ENCODE peak calls at places on chromosomes 4 and X, in ten cellular contexts. One of them, this sample, is unnamed.

GRCh38 chr4:183571350-183572076 is 66.7 kb downstream of the ING2 start:
- DNase-seq in kidney: no peak
- DNase-seq in NCI-H1694: no peak
- DNase-seq in lung: peak
- DNase-seq in natural killer cell treated with Interleukin-12 subunit alpha and Interleukin-12 subunit beta and Interleukin-15 and Interleukin-18, amount 100 ng/mL, for 72 hours: no peak
- DNase-seq in NCI-H748 treated with DMSO at 0.1 percent for 48 hours: peak
- DNase-seq in cardiac fibroblast: peak
- DNase-seq in IMR-90: peak
- DNase-seq in HEK293T: no peak
- DNase-seq in central memory CD4-positive, alpha-beta T cell: no peak
- DNase-seq in this sample: peak

GRCh38 chrX:132612990-132613564 is 124.2 kb upstream of the MBNL3 start:
- DNase-seq in kidney: no peak
- DNase-seq in NCI-H1694: peak
- DNase-seq in lung: no peak
- DNase-seq in natural killer cell treated with Interleukin-12 subunit alpha and Interleukin-12 subunit beta and Interleukin-15 and Interleukin-18, amount 100 ng/mL, for 72 hours: no peak
- DNase-seq in NCI-H748 treated with DMSO at 0.1 percent for 48 hours: peak
- DNase-seq in cardiac fibroblast: peak
- DNase-seq in IMR-90: peak
- DNase-seq in HEK293T: peak
- DNase-seq in central memory CD4-positive, alpha-beta T cell: no peak
- DNase-seq in this sample: peak

GRCh38 chrX:18390941-18391538 is 34.4 kb upstream of the CDKL5 start:
- DNase-seq in kidney: no peak
- DNase-seq in NCI-H1694: peak
- DNase-seq in lung: peak
- DNase-seq in natural killer cell treated with Interleukin-12 subunit alpha and Interleukin-12 subunit beta and Interleukin-15 and Interleukin-18, amount 100 ng/mL, for 72 hours: peak
- DNase-seq in NCI-H748 treated with DMSO at 0.1 percent for 48 hours: peak
- DNase-seq in cardiac fibroblast: peak
- DNase-seq in IMR-90: peak
- DNase-seq in HEK293T: peak
- DNase-seq in central memory CD4-positive, alpha-beta T cell: peak
- DNase-seq in this sample: peak

GRCh38 chrX:107978707-107979307 is 3.4 kb downstream of the TEX13B start:
- DNase-seq in kidney: no peak
- DNase-seq in NCI-H1694: peak
- DNase-seq in lung: no peak
- DNase-seq in natural killer cell treated with Interleukin-12 subunit alpha and Interleukin-12 subunit beta and Interleukin-15 and Interleukin-18, amount 100 ng/mL, for 72 hours: no peak
- DNase-seq in NCI-H748 treated with DMSO at 0.1 percent for 48 hours: peak
- DNase-seq in cardiac fibroblast: peak
- DNase-seq in IMR-90: peak
- DNase-seq in HEK293T: peak
- DNase-seq in central memory CD4-positive, alpha-beta T cell: no peak
- DNase-seq in this sample: no peak

GRCh38 chr4:35934370-35934981 is 309.8 kb downstream of the ARAP2 start:
- DNase-seq in kidney: no peak
- DNase-seq in NCI-H1694: peak
- DNase-seq in lung: no peak
- DNase-seq in natural killer cell treated with Interleukin-12 subunit alpha and Interleukin-12 subunit beta and Interleukin-15 and Interleukin-18, amount 100 ng/mL, for 72 hours: no peak
- DNase-seq in NCI-H748 treated with DMSO at 0.1 percent for 48 hours: peak
- DNase-seq in cardiac fibroblast: peak
- DNase-seq in IMR-90: peak
- DNase-seq in HEK293T: peak
- DNase-seq in central memory CD4-positive, alpha-beta T cell: no peak
- DNase-seq in this sample: peak

GRCh38 chr4:6468376-6468775 is 4.0 kb downstream of the PPP2R2C start:
- DNase-seq in kidney: no peak
- DNase-seq in NCI-H1694: no peak
- DNase-seq in lung: no peak
- DNase-seq in natural killer cell treated with Interleukin-12 subunit alpha and Interleukin-12 subunit beta and Interleukin-15 and Interleukin-18, amount 100 ng/mL, for 72 hours: no peak
- DNase-seq in NCI-H748 treated with DMSO at 0.1 percent for 48 hours: no peak
- DNase-seq in cardiac fibroblast: no peak
- DNase-seq in IMR-90: no peak
- DNase-seq in HEK293T: no peak
- DNase-seq in central memory CD4-positive, alpha-beta T cell: no peak
- DNase-seq in this sample: no peak

GRCh38 chr4:176939445-176939844 is 146.7 kb upstream of the VEGFC start:
- DNase-seq in kidney: no peak
- DNase-seq in NCI-H1694: no peak
- DNase-seq in lung: no peak
- DNase-seq in natural killer cell treated with Interleukin-12 subunit alpha and Interleukin-12 subunit beta and Interleukin-15 and Interleukin-18, amount 100 ng/mL, for 72 hours: no peak
- DNase-seq in NCI-H748 treated with DMSO at 0.1 percent for 48 hours: no peak
- DNase-seq in cardiac fibroblast: peak
- DNase-seq in IMR-90: peak
- DNase-seq in HEK293T: no peak
- DNase-seq in central memory CD4-positive, alpha-beta T cell: no peak
- DNase-seq in this sample: no peak

GRCh38 chr4:7254736-7255487 is 62.6 kb downstream of the SORCS2 start:
- DNase-seq in kidney: peak
- DNase-seq in NCI-H1694: no peak
- DNase-seq in lung: no peak
- DNase-seq in natural killer cell treated with Interleukin-12 subunit alpha and Interleukin-12 subunit beta and Interleukin-15 and Interleukin-18, amount 100 ng/mL, for 72 hours: no peak
- DNase-seq in NCI-H748 treated with DMSO at 0.1 percent for 48 hours: no peak
- DNase-seq in cardiac fibroblast: peak
- DNase-seq in IMR-90: no peak
- DNase-seq in HEK293T: no peak
- DNase-seq in central memory CD4-positive, alpha-beta T cell: no peak
- DNase-seq in this sample: no peak

GRCh38 chrX:40511258-40511657 is 69.5 kb upstream of the ATP6AP2 start:
- DNase-seq in kidney: no peak
- DNase-seq in NCI-H1694: no peak
- DNase-seq in lung: no peak
- DNase-seq in natural killer cell treated with Interleukin-12 subunit alpha and Interleukin-12 subunit beta and Interleukin-15 and Interleukin-18, amount 100 ng/mL, for 72 hours: no peak
- DNase-seq in NCI-H748 treated with DMSO at 0.1 percent for 48 hours: no peak
- DNase-seq in cardiac fibroblast: no peak
- DNase-seq in IMR-90: no peak
- DNase-seq in HEK293T: no peak
- DNase-seq in central memory CD4-positive, alpha-beta T cell: no peak
- DNase-seq in this sample: no peak

GRCh38 chrX:150362599-150363481 is at the start of gene MAMLD1:
- DNase-seq in kidney: peak
- DNase-seq in NCI-H1694: peak
- DNase-seq in lung: peak
- DNase-seq in natural killer cell treated with Interleukin-12 subunit alpha and Interleukin-12 subunit beta and Interleukin-15 and Interleukin-18, amount 100 ng/mL, for 72 hours: peak
- DNase-seq in NCI-H748 treated with DMSO at 0.1 percent for 48 hours: no peak
- DNase-seq in cardiac fibroblast: peak
- DNase-seq in IMR-90: peak
- DNase-seq in HEK293T: peak
- DNase-seq in central memory CD4-positive, alpha-beta T cell: peak
- DNase-seq in this sample: no peak

GRCh38 chr4:129852434-129852833 is 756.5 kb downstream of the C4orf33 start:
- DNase-seq in kidney: no peak
- DNase-seq in NCI-H1694: no peak
- DNase-seq in lung: no peak
- DNase-seq in natural killer cell treated with Interleukin-12 subunit alpha and Interleukin-12 subunit beta and Interleukin-15 and Interleukin-18, amount 100 ng/mL, for 72 hours: no peak
- DNase-seq in NCI-H748 treated with DMSO at 0.1 percent for 48 hours: no peak
- DNase-seq in cardiac fibroblast: no peak
- DNase-seq in IMR-90: no peak
- DNase-seq in HEK293T: no peak
- DNase-seq in central memory CD4-positive, alpha-beta T cell: no peak
- DNase-seq in this sample: no peak

GRCh38 chrX:39205467-39205866 is 404.2 kb downstream of the MID1IP1 start:
- DNase-seq in kidney: no peak
- DNase-seq in NCI-H1694: no peak
- DNase-seq in lung: no peak
- DNase-seq in natural killer cell treated with Interleukin-12 subunit alpha and Interleukin-12 subunit beta and Interleukin-15 and Interleukin-18, amount 100 ng/mL, for 72 hours: no peak
- DNase-seq in NCI-H748 treated with DMSO at 0.1 percent for 48 hours: no peak
- DNase-seq in cardiac fibroblast: no peak
- DNase-seq in IMR-90: no peak
- DNase-seq in HEK293T: no peak
- DNase-seq in central memory CD4-positive, alpha-beta T cell: no peak
- DNase-seq in this sample: no peak

GRCh38 chr4:127799711-127800110 is 17.6 kb downstream of the HSPA4L start:
- DNase-seq in kidney: no peak
- DNase-seq in NCI-H1694: no peak
- DNase-seq in lung: no peak
- DNase-seq in natural killer cell treated with Interleukin-12 subunit alpha and Interleukin-12 subunit beta and Interleukin-15 and Interleukin-18, amount 100 ng/mL, for 72 hours: no peak
- DNase-seq in NCI-H748 treated with DMSO at 0.1 percent for 48 hours: no peak
- DNase-seq in cardiac fibroblast: no peak
- DNase-seq in IMR-90: no peak
- DNase-seq in HEK293T: no peak
- DNase-seq in central memory CD4-positive, alpha-beta T cell: no peak
- DNase-seq in this sample: no peak

GRCh38 chr4:184812651-184813181 is 13.1 kb downstream of the ACSL1 start:
- DNase-seq in kidney: no peak
- DNase-seq in NCI-H1694: no peak
- DNase-seq in lung: no peak
- DNase-seq in natural killer cell treated with Interleukin-12 subunit alpha and Interleukin-12 subunit beta and Interleukin-15 and Interleukin-18, amount 100 ng/mL, for 72 hours: no peak
- DNase-seq in NCI-H748 treated with DMSO at 0.1 percent for 48 hours: no peak
- DNase-seq in cardiac fibroblast: peak
- DNase-seq in IMR-90: peak
- DNase-seq in HEK293T: no peak
- DNase-seq in central memory CD4-positive, alpha-beta T cell: no peak
- DNase-seq in this sample: no peak

GRCh38 chrX:72349190-72349589 is 43.5 kb upstream of the CITED1 start:
- DNase-seq in kidney: no peak
- DNase-seq in NCI-H1694: no peak
- DNase-seq in lung: no peak
- DNase-seq in natural killer cell treated with Interleukin-12 subunit alpha and Interleukin-12 subunit beta and Interleukin-15 and Interleukin-18, amount 100 ng/mL, for 72 hours: no peak
- DNase-seq in NCI-H748 treated with DMSO at 0.1 percent for 48 hours: no peak
- DNase-seq in cardiac fibroblast: no peak
- DNase-seq in IMR-90: no peak
- DNase-seq in HEK293T: no peak
- DNase-seq in central memory CD4-positive, alpha-beta T cell: no peak
- DNase-seq in this sample: no peak

GRCh38 chr4:156642161-156642560 is 329.4 kb downstream of the PDGFC start:
- DNase-seq in kidney: no peak
- DNase-seq in NCI-H1694: no peak
- DNase-seq in lung: no peak
- DNase-seq in natural killer cell treated with Interleukin-12 subunit alpha and Interleukin-12 subunit beta and Interleukin-15 and Interleukin-18, amount 100 ng/mL, for 72 hours: no peak
- DNase-seq in NCI-H748 treated with DMSO at 0.1 percent for 48 hours: no peak
- DNase-seq in cardiac fibroblast: no peak
- DNase-seq in IMR-90: no peak
- DNase-seq in HEK293T: no peak
- DNase-seq in central memory CD4-positive, alpha-beta T cell: no peak
- DNase-seq in this sample: no peak

GRCh38 chr4:183599284-183599683 is 59.7 kb downstream of the RWDD4 start:
- DNase-seq in kidney: no peak
- DNase-seq in NCI-H1694: no peak
- DNase-seq in lung: no peak
- DNase-seq in natural killer cell treated with Interleukin-12 subunit alpha and Interleukin-12 subunit beta and Interleukin-15 and Interleukin-18, amount 100 ng/mL, for 72 hours: no peak
- DNase-seq in NCI-H748 treated with DMSO at 0.1 percent for 48 hours: no peak
- DNase-seq in cardiac fibroblast: no peak
- DNase-seq in IMR-90: no peak
- DNase-seq in HEK293T: no peak
- DNase-seq in central memory CD4-positive, alpha-beta T cell: no peak
- DNase-seq in this sample: no peak

GRCh38 chr4:81084029-81084428 is 53.5 kb downstream of the BMP3 start:
- DNase-seq in kidney: no peak
- DNase-seq in NCI-H1694: no peak
- DNase-seq in lung: no peak
- DNase-seq in natural killer cell treated with Interleukin-12 subunit alpha and Interleukin-12 subunit beta and Interleukin-15 and Interleukin-18, amount 100 ng/mL, for 72 hours: no peak
- DNase-seq in NCI-H748 treated with DMSO at 0.1 percent for 48 hours: no peak
- DNase-seq in cardiac fibroblast: peak
- DNase-seq in IMR-90: peak
- DNase-seq in HEK293T: no peak
- DNase-seq in central memory CD4-positive, alpha-beta T cell: no peak
- DNase-seq in this sample: peak

GRCh38 chr4:4585012-4585670 is 43.3 kb upstream of the STX18 start:
- DNase-seq in kidney: no peak
- DNase-seq in NCI-H1694: no peak
- DNase-seq in lung: no peak
- DNase-seq in natural killer cell treated with Interleukin-12 subunit alpha and Interleukin-12 subunit beta and Interleukin-15 and Interleukin-18, amount 100 ng/mL, for 72 hours: no peak
- DNase-seq in NCI-H748 treated with DMSO at 0.1 percent for 48 hours: no peak
- DNase-seq in cardiac fibroblast: peak
- DNase-seq in IMR-90: peak
- DNase-seq in HEK293T: no peak
- DNase-seq in central memory CD4-positive, alpha-beta T cell: no peak
- DNase-seq in this sample: no peak

GRCh38 chr4:122313001-122313400 is 65.8 kb upstream of the ADAD1 start:
- DNase-seq in kidney: no peak
- DNase-seq in NCI-H1694: no peak
- DNase-seq in lung: no peak
- DNase-seq in natural killer cell treated with Interleukin-12 subunit alpha and Interleukin-12 subunit beta and Interleukin-15 and Interleukin-18, amount 100 ng/mL, for 72 hours: no peak
- DNase-seq in NCI-H748 treated with DMSO at 0.1 percent for 48 hours: no peak
- DNase-seq in cardiac fibroblast: no peak
- DNase-seq in IMR-90: no peak
- DNase-seq in HEK293T: no peak
- DNase-seq in central memory CD4-positive, alpha-beta T cell: no peak
- DNase-seq in this sample: no peak